ENCODE peak calls at places on chromosomes 16 and 17, in seven cellular contexts. H is HFFc6, E is colonic mucosa, B is dorsolateral prefrontal cortex, X is OCI-LY7, K is AG09309, Y is mucosa of descending colon. S is an unnamed sample.
A peak's percentile ranks its signal among the peaks of the same experiment; 100 is the strongest.

GRCh38 chr16:61812251-61812650 is 224.0 kb downstream of the CDH8 start:
- DNase-seq in H (no peak), E (no peak), B (no peak), X (no peak), K (no peak), Y (no peak), S (no peak)

GRCh38 chr16:11129378-11129781 is 126.6 kb downstream of the SOCS1 start:
- DNase-seq in H (no peak), E (no peak), B (no peak), X (no peak), K (no peak), Y (no peak), S (no peak)

GRCh38 chr17:19311016-19311415 is 51.5 kb downstream of the B9D1 start:
- DNase-seq in H (no peak), E (no peak), B (peak; percentile 36), X (no peak), K (no peak), Y (no peak), S (no peak)

GRCh38 chr16:55389426-55390073 is 65.5 kb downstream of the IRX6 start:
- DNase-seq in H (no peak), E (no peak), B (no peak), X (no peak), K (no peak), Y (no peak), S (no peak)

GRCh38 chr16:86559802-86560305 is 4.8 kb upstream of the MTHFSD start:
- DNase-seq in H (no peak), E (no peak), B (no peak), X (no peak), K (no peak), Y (no peak), S (no peak)

GRCh38 chr16:70796301-70796700 is 4.7 kb downstream of the VAC14 start:
- DNase-seq in H (no peak), E (no peak), B (no peak), X (no peak), K (no peak), Y (no peak), S (no peak)

GRCh38 chr17:35373984-35374765 is 754 bp upstream of the SLFN11 start:
- DNase-seq in H (peak; percentile 50), E (peak; percentile 37), B (no peak), X (no peak), K (peak; percentile 33), Y (peak; percentile 61), S (peak; percentile 16)

GRCh38 chr17:5425826-5426225 is 5.8 kb downstream of the RPAIN start:
- DNase-seq in H (no peak), E (no peak), B (no peak), X (no peak), K (no peak), Y (no peak), S (no peak)

GRCh38 chr16:62392698-62393097 is 356.5 kb upstream of the CDH8 start:
- DNase-seq in H (no peak), E (no peak), B (no peak), X (no peak), K (no peak), Y (no peak), S (no peak)

GRCh38 chr17:17999364-18000007 is 26.8 kb downstream of the DRC3 start:
- DNase-seq in H (no peak), E (no peak), B (no peak), X (no peak), K (no peak), Y (no peak), S (no peak)

GRCh38 chr16:68948230-68948910 is 105.0 kb downstream of the TANGO6 start:
- DNase-seq in H (no peak), E (no peak), B (no peak), X (no peak), K (no peak), Y (no peak), S (peak; percentile 51)

GRCh38 chr16:87495578-87495977 is 2.8 kb upstream of the ZCCHC14 start:
- DNase-seq in H (no peak), E (no peak), B (no peak), X (no peak), K (no peak), Y (no peak), S (no peak)

GRCh38 chr16:51198349-51198748 is 47.3 kb upstream of the SALL1 start:
- DNase-seq in H (no peak), E (no peak), B (no peak), X (no peak), K (no peak), Y (no peak), S (no peak)

GRCh38 chr17:181213-182163 is at the start of gene DOC2B:
- DNase-seq in H (no peak), E (peak; percentile 38), B (peak; percentile 66), X (no peak), K (no peak), Y (peak; percentile 57), S (peak; percentile 39)

GRCh38 chr17:2595736-2596135 is 2.3 kb downstream of the PAFAH1B1 start:
- DNase-seq in H (no peak), E (no peak), B (no peak), X (peak; percentile 16), K (no peak), Y (no peak), S (no peak)

GRCh38 chr17:38872671-38873385 is 3.0 kb downstream of the LASP1 start:
- DNase-seq in H (no peak), E (peak; percentile 80), B (no peak), X (no peak), K (no peak), Y (no peak), S (no peak)

GRCh38 chr16:22326771-22327445 is 29.7 kb downstream of the POLR3E start:
- DNase-seq in H (no peak), E (no peak), B (no peak), X (no peak), K (no peak), Y (no peak), S (no peak)

GRCh38 chr17:43545383-43545632 is 832 bp downstream of the ETV4 start:
- DNase-seq in H (no peak), E (no peak), B (no peak), X (no peak), K (no peak), Y (no peak), S (peak; percentile 20)

GRCh38 chr17:10730956-10731879 is 1.4 kb upstream of the TMEM220 start:
- DNase-seq in H (no peak), E (peak; percentile 70), B (no peak), X (no peak), K (no peak), Y (peak; percentile 73), S (no peak)

GRCh38 chr16:86961133-86961720 is 356.0 kb downstream of the C16orf95 start:
- DNase-seq in H (no peak), E (no peak), B (peak; percentile 58), X (no peak), K (no peak), Y (no peak), S (peak; percentile 72)

GRCh38 chr17:82961366-82962162 is 117.8 kb upstream of the METRNL start:
- DNase-seq in H (no peak), E (no peak), B (peak; percentile 28), X (no peak), K (no peak), Y (no peak), S (no peak)

GRCh38 chr17:16459850-16460550 is 32.0 kb downstream of the LRRC75A start:
- DNase-seq in H (no peak), E (no peak), B (no peak), X (no peak), K (no peak), Y (no peak), S (no peak)

GRCh38 chr17:37791434-37791833 is 46.6 kb upstream of the HNF1B start:
- DNase-seq in H (peak; percentile 62), E (peak; percentile 73), B (no peak), X (peak; percentile 62), K (peak; percentile 62), Y (no peak), S (no peak)

GRCh38 chr16:19135896-19136438 is 22.2 kb downstream of the ITPRIPL2 start:
- DNase-seq in H (no peak), E (peak; percentile 93), B (no peak), X (no peak), K (no peak), Y (peak; percentile 86), S (no peak)

GRCh38 chr17:42779304-42779941 is 987 bp upstream of the WNK4 start:
- DNase-seq in H (no peak), E (peak; percentile 55), B (no peak), X (no peak), K (no peak), Y (peak; percentile 64), S (no peak)

GRCh38 chr17:35236821-35237220 is 6.1 kb upstream of the SLFN5 start:
- DNase-seq in H (no peak), E (no peak), B (no peak), X (no peak), K (no peak), Y (no peak), S (peak; percentile 62)

GRCh38 chr16:27748868-27749546 is 199.1 kb downstream of the KATNIP start:
- DNase-seq in H (peak; percentile 95), E (peak; percentile 79), B (no peak), X (peak; percentile 38), K (peak; percentile 66), Y (peak; percentile 72), S (peak; percentile 80)
- TF ChIP-seq CTCF in H (peak; percentile 57), E (peak; percentile 27), B (peak; percentile 36), X (peak; percentile 53), K (no peak), Y (peak; percentile 17), S (peak; percentile 11)

GRCh38 chr16:4574919-4575705 is 19.0 kb downstream of the C16orf96 start:
- DNase-seq in H (no peak), E (no peak), B (no peak), X (no peak), K (no peak), Y (no peak), S (no peak)
- TF ChIP-seq CTCF in H (no peak), E (no peak), B (no peak), X (peak; percentile 45), K (no peak), Y (no peak), S (no peak)

GRCh38 chr16:67100569-67101300 is 9.0 kb upstream of the PHAF1 start:
- DNase-seq in H (peak; percentile 48), E (no peak), B (no peak), X (peak; percentile 44), K (no peak), Y (no peak), S (peak; percentile 10)
- TF ChIP-seq CTCF in H (peak; percentile 78), E (no peak), B (peak; percentile 49), X (peak; percentile 80), K (peak; percentile 36), Y (no peak), S (peak; percentile 33)

DNA sequence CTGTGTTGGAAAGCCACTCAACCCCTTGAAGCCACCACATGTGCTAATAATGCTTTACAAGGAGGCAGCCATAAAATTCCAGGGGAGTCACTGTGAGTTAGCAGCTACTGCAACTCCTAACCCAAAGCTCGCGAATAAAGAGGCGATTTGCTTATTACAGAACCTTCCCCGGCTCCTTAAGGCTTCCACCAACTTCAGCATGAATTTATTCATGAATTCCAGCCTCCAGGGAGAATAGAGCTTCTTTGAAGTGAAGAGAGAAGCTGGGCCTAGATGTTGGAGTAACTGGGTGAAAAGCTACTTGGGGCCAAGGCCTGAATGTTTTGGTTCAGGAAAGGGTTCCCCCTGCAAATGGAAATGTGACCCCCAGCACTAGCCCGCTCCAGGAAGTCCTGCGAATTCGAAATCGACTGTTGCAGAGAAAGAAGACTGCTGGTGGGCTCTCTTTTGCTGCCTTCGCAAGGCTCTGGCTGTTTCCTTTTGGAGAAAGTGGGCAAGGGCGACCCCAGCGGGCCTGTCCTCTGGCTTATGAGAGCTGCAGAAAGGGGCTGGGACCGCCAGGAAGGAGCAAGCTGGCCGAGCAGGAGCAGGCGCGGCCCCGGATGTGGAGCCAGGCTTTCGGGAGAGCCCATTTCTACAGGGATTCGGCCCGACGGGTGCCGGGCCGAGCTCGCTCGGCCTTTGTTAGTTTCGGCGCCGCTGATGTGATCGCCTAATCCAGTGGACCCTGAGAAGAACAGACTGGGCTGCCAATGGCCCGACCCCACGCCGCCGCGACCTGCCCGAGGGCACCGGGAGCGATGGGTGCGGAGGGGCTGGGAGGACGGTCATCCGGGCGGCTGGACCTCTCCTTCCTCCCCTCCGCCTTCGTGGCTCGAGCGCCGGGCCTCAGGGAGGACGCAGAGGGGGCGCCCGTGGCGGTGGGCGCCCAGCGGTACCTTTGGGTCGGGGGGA is 7.6 kb downstream of the CBX8 start:
- DNase-seq in H (no peak), E (no peak), B (no peak), X (no peak), K (no peak), Y (peak; percentile 9), S (no peak)
- TF ChIP-seq CTCF in H (no peak), E (no peak), B (no peak), X (no peak), K (no peak), Y (no peak), S (no peak)

S was measured in astrocyte.